ENCODE peak calls at places on chromosomes 12 and 14, in five cellular contexts. D is NCI-H510A; J is activated CD4-positive, alpha-beta T cell treated with anti-CD3 and anti-CD28 coated beads, Interleukin-2, amount 10 ng/mL, durations not matched to agents 7 days and 5 days; L is HT1080; P is A549. X is an unnamed sample.

GRCh38 chr12:79773896-79774295 is 83.1 kb upstream of the PAWR start:
- DNase-seq in D (no peak), J (no peak), L (no peak), P (no peak), X (no peak)

GRCh38 chr12:108635201-108635996 is 1.7 kb upstream of the SELPLG start:
- DNase-seq in D (no peak), J (peak), L (no peak), P (no peak), X (peak)

GRCh38 chr14:85534435-85534834 is 4.5 kb downstream of the FLRT2 start:
- DNase-seq in D (no peak), J (no peak), L (peak), P (no peak), X (no peak)

GRCh38 chr14:77603654-77604270 is 12.7 kb downstream of the SPTLC2 start:
- DNase-seq in D (no peak), J (no peak), L (peak), P (peak), X (peak)

GRCh38 chr12:113030875-113031525 is 25.5 kb upstream of the DTX1 start:
- DNase-seq in D (peak), J (no peak), L (peak), P (peak), X (peak)

GRCh38 chr14:42293180-42293579 is 686.5 kb downstream of the LRFN5 start:
- DNase-seq in D (no peak), J (no peak), L (no peak), P (no peak), X (no peak)

GRCh38 chr12:60394680-60395079 is 798.9 kb downstream of the SLC16A7 start:
- DNase-seq in D (no peak), J (no peak), L (peak), P (no peak), X (peak)

GRCh38 chr12:65615091-65615490 is 209.2 kb upstream of the HMGA2 start:
- DNase-seq in D (no peak), J (no peak), L (no peak), P (no peak), X (no peak)

GRCh38 chr12:50003595-50003994 is 21.7 kb downstream of the RACGAP1 start:
- DNase-seq in D (no peak), J (no peak), L (no peak), P (no peak), X (no peak)

GRCh38 chr12:14066021-14066420 is 84.6 kb upstream of the GRIN2B start:
- DNase-seq in D (no peak), J (no peak), L (no peak), P (no peak), X (peak)

GRCh38 chr12:1881301-1881700 is 37.2 kb downstream of the CACNA2D4 start:
- DNase-seq in D (no peak), J (no peak), L (no peak), P (no peak), X (no peak)

GRCh38 chr14:36519431-36520321 is at the start of gene NKX2-1:
- DNase-seq in D (peak), J (no peak), L (no peak), P (peak), X (peak)

GRCh38 chr12:124026755-124027745 is 54.0 kb downstream of the ZNF664 start:
- DNase-seq in D (no peak), J (no peak), L (peak), P (no peak), X (no peak)

GRCh38 chr12:95996034-95996658 is at the start of gene HAL:
- DNase-seq in D (no peak), J (no peak), L (no peak), P (no peak), X (no peak)